ENCODE peak calls at places on chromosomes 12 and 14, in four cellular contexts. One of them, this sample, is unnamed.

GRCh38 chr12:128388461-128388921 is 121.5 kb downstream of the TMEM132C start:
- DNase-seq in body of pancreas: no peak
- DNase-seq in GM13976: no peak
- DNase-seq in fibroblast of lung: no peak
- DNase-seq in this sample: no peak

GRCh38 chr12:119780786-119781434 is 96.2 kb downstream of the CIT start:
- DNase-seq in fibroblast of lung: peak; percentile 58
- DNase-seq in GM13976: no peak
- DNase-seq in body of pancreas: peak; percentile 68
- DNase-seq in this sample: no peak

GRCh38 chr12:45464699-45465098 is 248.8 kb downstream of the ANO6 start:
- DNase-seq in body of pancreas: no peak
- DNase-seq in fibroblast of lung: no peak
- DNase-seq in GM13976: no peak
- DNase-seq in this sample: no peak

GRCh38 chr12:111687255-111687654 is 1.4 kb downstream of the ACAD10 start:
- DNase-seq in GM13976: peak; percentile 41
- DNase-seq in body of pancreas: no peak
- DNase-seq in fibroblast of lung: no peak
- DNase-seq in this sample: no peak

GRCh38 chr14:42163136-42163535 is 556.5 kb downstream of the LRFN5 start:
- DNase-seq in fibroblast of lung: no peak
- DNase-seq in GM13976: no peak
- DNase-seq in body of pancreas: no peak
- DNase-seq in this sample: no peak

GRCh38 chr12:127272864-127273263 is 994.1 kb upstream of the TMEM132C start:
- DNase-seq in GM13976: no peak
- DNase-seq in body of pancreas: no peak
- DNase-seq in fibroblast of lung: no peak
- DNase-seq in this sample: no peak

GRCh38 chr12:109618091-109618490 is 44.5 kb downstream of the MVK start:
- DNase-seq in fibroblast of lung: no peak
- DNase-seq in body of pancreas: no peak
- DNase-seq in GM13976: no peak
- DNase-seq in this sample: no peak

GRCh38 chr12:92028039-92028709 is 117.5 kb downstream of the BTG1 start:
- DNase-seq in body of pancreas: no peak
- DNase-seq in GM13976: no peak
- DNase-seq in fibroblast of lung: peak; percentile 70
- DNase-seq in this sample: no peak

GRCh38 chr12:75996907-75997447 is 34.6 kb downstream of the PHLDA1 start:
- DNase-seq in body of pancreas: no peak
- DNase-seq in GM13976: no peak
- DNase-seq in fibroblast of lung: no peak
- DNase-seq in this sample: no peak

GRCh38 chr14:50666772-50667490 is 1.2 kb downstream of the SAV1 start:
- DNase-seq in GM13976: no peak
- DNase-seq in fibroblast of lung: peak; percentile 91
- DNase-seq in body of pancreas: peak; percentile 56
- DNase-seq in this sample: no peak

GRCh38 chr12:31835276-31835882 is 106.6 kb upstream of the AMN1 start:
- DNase-seq in GM13976: peak; percentile 23
- DNase-seq in body of pancreas: no peak
- DNase-seq in fibroblast of lung: no peak
- DNase-seq in this sample: no peak

GRCh38 chr14:22561661-22562579 is 27.1 kb downstream of the DAD1 start:
- DNase-seq in fibroblast of lung: no peak
- DNase-seq in body of pancreas: no peak
- DNase-seq in GM13976: peak; percentile 51
- DNase-seq in this sample: no peak

GRCh38 chr14:30227871-30228270 is 300.2 kb upstream of the PRKD1 start:
- DNase-seq in GM13976: no peak
- DNase-seq in fibroblast of lung: peak; percentile 82
- DNase-seq in body of pancreas: peak; percentile 26
- DNase-seq in this sample: no peak

GRCh38 chr12:57430117-57430930 is 519 bp downstream of the R3HDM2 start:
- DNase-seq in fibroblast of lung: peak; percentile 44
- DNase-seq in GM13976: no peak
- DNase-seq in body of pancreas: no peak
- DNase-seq in this sample: no peak

DNA sequence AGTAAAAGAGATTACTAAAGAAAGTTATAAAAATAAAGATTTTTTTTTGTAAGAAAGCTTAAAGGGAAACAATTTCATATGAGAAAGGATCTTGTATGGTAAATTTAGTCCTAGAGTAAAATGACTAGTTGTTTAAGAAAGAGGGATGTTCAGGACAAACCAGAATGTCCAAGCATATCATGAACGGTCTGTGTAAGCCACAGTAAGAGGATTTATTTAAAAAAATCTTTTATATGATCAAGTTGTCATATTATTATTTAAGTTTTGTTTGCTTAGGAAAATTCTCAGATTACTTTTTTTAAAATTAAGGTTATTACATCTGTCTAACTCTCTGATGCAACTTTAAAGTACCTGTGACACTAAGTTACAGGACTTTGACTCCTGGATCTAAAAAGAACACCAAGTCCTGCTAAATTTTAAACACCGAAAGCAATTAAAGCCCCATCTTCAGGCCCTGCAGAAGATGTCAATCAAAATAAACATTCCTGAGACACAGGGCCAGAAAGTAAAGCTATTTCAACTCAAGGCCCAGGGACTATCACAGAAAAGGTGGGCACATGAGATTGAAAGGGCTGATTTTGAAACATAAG is 17.3 kb upstream of the CCDC196 start:
- DNase-seq in fibroblast of lung: no peak
- DNase-seq in body of pancreas: no peak
- DNase-seq in GM13976: no peak
- DNase-seq in this sample: no peak
- TF ChIP-seq CTCF in fibroblast of lung: no peak
- TF ChIP-seq CTCF in body of pancreas: no peak
- TF ChIP-seq CTCF in GM13976: no peak
- TF ChIP-seq CTCF in this sample: no peak

DNA sequence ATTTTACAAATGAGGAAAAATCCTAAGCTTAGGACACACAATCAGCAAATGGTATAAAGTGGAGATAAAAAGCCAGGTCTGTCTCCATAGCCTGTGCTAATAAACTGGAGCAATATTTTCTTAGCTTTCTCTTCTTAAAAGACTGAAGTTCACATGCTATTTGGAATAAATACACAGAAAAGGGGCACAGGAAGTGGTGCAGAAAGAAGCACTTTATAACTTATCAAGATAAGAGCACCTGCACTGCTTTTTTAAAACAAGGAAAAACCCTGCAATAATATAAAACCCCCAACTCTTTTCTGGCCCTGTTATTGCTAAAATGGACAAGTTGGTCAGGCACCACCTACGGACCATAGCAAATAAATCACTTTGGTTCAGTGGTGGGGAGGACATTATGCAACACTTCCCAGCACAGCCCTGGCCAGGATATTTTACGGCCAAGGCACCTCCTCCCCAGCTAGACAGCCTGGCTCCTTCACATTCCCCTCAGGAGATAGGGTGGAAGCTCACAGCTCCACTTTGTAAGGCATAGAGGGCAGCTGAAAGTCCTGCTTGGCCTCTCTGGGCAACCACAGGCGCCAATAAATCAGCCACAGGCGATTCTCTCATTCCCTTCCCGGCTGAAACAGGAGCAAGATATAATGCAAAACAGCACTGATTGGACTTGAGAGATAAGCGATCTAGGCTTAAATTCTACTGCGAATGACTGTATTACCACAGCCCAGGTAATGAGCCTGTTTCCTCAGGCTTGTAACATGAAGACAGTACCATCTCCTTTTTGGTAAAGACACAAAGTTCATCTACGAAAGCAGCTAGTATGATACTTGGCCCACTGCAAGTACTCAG is 2.1 kb downstream of the ZBTB25 start:
- DNase-seq in body of pancreas: peak; percentile 58
- DNase-seq in GM13976: no peak
- DNase-seq in fibroblast of lung: peak; percentile 63
- DNase-seq in this sample: no peak
- TF ChIP-seq CTCF in body of pancreas: no peak
- TF ChIP-seq CTCF in GM13976: no peak
- TF ChIP-seq CTCF in fibroblast of lung: no peak
- TF ChIP-seq CTCF in this sample: no peak

DNA sequence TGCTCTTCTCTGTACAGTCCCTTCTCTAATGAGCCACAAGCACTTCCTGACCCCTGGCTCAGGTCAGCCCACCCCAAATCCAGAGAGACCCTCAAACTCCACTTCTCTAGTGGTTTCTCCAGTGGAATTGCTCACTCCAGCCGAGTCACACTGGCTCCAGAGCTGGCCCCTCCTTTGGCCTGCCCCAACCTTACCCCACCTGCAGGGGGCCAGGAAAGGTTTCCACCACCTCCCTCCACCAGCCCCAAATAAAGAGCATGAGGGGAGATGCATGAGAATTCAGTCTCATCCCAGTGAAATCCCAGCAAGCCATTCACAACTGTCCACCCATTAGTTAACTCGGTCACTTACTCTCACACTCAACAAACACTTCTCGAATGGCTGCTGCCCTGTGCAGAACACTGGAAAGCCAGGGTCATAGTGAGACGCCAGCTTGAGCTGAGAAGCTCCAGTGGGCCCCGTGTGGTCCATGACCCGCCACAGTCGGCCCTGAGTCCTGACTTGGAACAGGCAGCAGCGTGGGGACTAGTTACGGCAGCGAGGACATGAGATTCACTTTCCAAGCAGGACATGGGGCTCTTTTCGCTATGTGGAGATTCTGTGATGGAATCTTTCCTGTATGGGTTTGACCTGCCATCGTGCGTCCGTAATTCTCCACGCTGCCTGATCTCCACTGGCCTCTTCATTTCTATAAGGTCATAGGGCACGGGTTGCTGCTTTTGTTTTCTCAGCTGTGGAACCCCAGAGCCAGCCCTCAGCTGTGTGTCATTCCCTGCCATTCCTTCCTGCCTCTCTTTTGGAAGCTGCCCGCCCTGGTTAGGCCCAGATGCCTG is 44.2 kb downstream of the SLC6A12 start:
- DNase-seq in fibroblast of lung: no peak
- DNase-seq in body of pancreas: no peak
- DNase-seq in GM13976: no peak
- DNase-seq in this sample: no peak
- TF ChIP-seq CTCF in fibroblast of lung: no peak
- TF ChIP-seq CTCF in body of pancreas: no peak
- TF ChIP-seq CTCF in GM13976: no peak
- TF ChIP-seq CTCF in this sample: peak; percentile 28

GRCh38 chr12:65822732-65823480 is 1.4 kb upstream of the HMGA2 start:
- DNase-seq in GM13976: peak; percentile 56
- DNase-seq in body of pancreas: no peak
- DNase-seq in fibroblast of lung: peak; percentile 76
- DNase-seq in this sample: no peak
- TF ChIP-seq CTCF in GM13976: no peak
- TF ChIP-seq CTCF in body of pancreas: no peak
- TF ChIP-seq CTCF in fibroblast of lung: peak; percentile 11
- TF ChIP-seq CTCF in this sample: no peak

GRCh38 chr12:33514893-33515292 is 75.3 kb upstream of the SYT10 start:
- DNase-seq in body of pancreas: no peak
- DNase-seq in GM13976: no peak
- DNase-seq in fibroblast of lung: no peak
- DNase-seq in this sample: no peak
- TF ChIP-seq CTCF in body of pancreas: peak; percentile 10
- TF ChIP-seq CTCF in GM13976: no peak
- TF ChIP-seq CTCF in fibroblast of lung: no peak
- TF ChIP-seq CTCF in this sample: no peak

GRCh38 chr12:122980192-122981035 is at the start of gene ARL6IP4:
- DNase-seq in fibroblast of lung: peak; percentile 61
- DNase-seq in GM13976: peak; percentile 92
- DNase-seq in body of pancreas: peak; percentile 63
- DNase-seq in this sample: peak; percentile 82
- TF ChIP-seq CTCF in fibroblast of lung: no peak
- TF ChIP-seq CTCF in GM13976: peak; percentile 8
- TF ChIP-seq CTCF in body of pancreas: peak; percentile 7
- TF ChIP-seq CTCF in this sample: no peak

GRCh38 chr14:92670177-92670576 is 78.2 kb downstream of the LGMN start:
- DNase-seq in body of pancreas: no peak
- DNase-seq in fibroblast of lung: peak; percentile 95
- DNase-seq in GM13976: no peak
- DNase-seq in this sample: no peak
- TF ChIP-seq CTCF in body of pancreas: no peak
- TF ChIP-seq CTCF in fibroblast of lung: peak; percentile 58
- TF ChIP-seq CTCF in GM13976: no peak
- TF ChIP-seq CTCF in this sample: peak; percentile 16